ENCODE peak calls at places on chromosome 22, in four cellular contexts. M is Panc1, Y is K562, S is HepG2. O is an unnamed sample.
A peak's percentile ranks its signal among the peaks of the same experiment; 100 is the strongest.

GRCh38 chr22:49207008-49207775 is 620.5 kb downstream of the BRD1 start:
- DNase-seq in M (no peak), Y (no peak), S (no peak), O (no peak)

GRCh38 chr22:37330200-37331033 is 48.1 kb downstream of the CYTH4 start:
- DNase-seq in M (no peak), Y (peak; percentile 80), S (peak; percentile 88), O (peak; percentile 96)

GRCh38 chr22:47620391-47620790 is 857.9 kb downstream of the TBC1D22A start:
- DNase-seq in M (no peak), Y (no peak), S (no peak), O (no peak)

GRCh38 chr22:38177926-38178604 is 3.6 kb downstream of the PLA2G6 start:
- DNase-seq in M (peak; percentile 82), Y (no peak), S (peak; percentile 94), O (peak; percentile 82)

GRCh38 chr22:47173535-47174021 is 411.1 kb downstream of the TBC1D22A start:
- DNase-seq in M (no peak), Y (no peak), S (no peak), O (no peak)

GRCh38 chr22:50260801-50261614 is 475 bp downstream of the MAPK12 start:
- DNase-seq in M (no peak), Y (peak; percentile 64), S (no peak), O (no peak)

GRCh38 chr22:42536166-42536565 is 16.6 kb upstream of the RRP7A start:
- DNase-seq in M (no peak), Y (no peak), S (peak; percentile 53), O (no peak)

GRCh38 chr22:30178180-30179126 is 68.1 kb downstream of the LIF start:
- DNase-seq in M (no peak), Y (no peak), S (no peak), O (peak; percentile 18)

GRCh38 chr22:41048791-41049717 is 43.3 kb upstream of the EP300 start:
- DNase-seq in M (no peak), Y (peak; percentile 29), S (peak; percentile 61), O (no peak)

GRCh38 chr22:36928181-36928580 is 14.8 kb downstream of the CSF2RB start:
- DNase-seq in M (no peak), Y (no peak), S (no peak), O (no peak)

GRCh38 chr22:27752771-27753170 is 48.8 kb downstream of the MN1 start:
- DNase-seq in M (no peak), Y (no peak), S (no peak), O (no peak)

DNA sequence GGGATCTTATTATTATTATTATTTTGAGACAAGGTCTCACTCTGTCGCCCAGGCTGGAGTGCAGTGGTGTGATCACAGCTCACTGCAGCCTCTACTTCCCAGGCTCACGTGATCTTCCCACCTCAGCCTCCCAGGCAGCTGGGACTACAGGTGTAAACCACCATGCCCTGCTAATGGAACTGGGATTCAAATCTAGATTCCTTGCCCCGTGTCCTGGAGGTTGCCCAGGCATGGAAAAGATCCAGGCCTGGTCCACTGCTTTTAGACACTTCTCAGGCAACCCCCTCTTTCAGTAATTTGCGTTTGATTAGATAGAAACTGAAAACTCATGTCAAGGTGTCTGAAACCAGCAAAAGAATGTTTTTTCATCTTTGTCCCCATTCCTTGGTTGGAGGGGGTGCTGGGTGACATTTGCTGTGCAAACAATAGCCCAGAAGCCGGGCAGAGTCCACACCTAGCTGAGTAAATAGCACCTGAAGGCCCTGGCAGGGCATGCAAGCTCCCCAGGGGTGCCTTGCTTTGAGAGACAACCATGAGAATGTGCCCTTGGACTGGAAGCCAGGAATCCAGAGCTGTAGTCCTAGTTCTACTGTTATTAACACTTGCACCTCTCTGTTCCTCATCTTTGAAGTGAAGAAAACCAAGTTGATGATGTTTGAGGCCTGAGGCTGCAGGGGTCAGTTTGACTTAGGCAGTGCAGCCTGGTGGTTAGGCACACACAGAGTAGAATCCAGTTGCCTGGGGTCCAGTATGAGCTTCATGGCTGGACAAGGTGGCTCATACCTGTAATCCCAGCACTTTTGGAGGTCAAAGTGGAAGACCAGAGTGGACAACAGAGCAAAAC is 19.1 kb upstream of the XBP1 start:
- DNase-seq in M (no peak), Y (no peak), S (peak; percentile 91), O (no peak)
- TF ChIP-seq TCF7L2 in M (no peak), Y (no peak), S (no peak), O (no peak)

GRCh38 chr22:39818050-39818449 is 75.5 kb downstream of the ENTHD1 start:
- DNase-seq in M (no peak), Y (no peak), S (no peak), O (no peak)

GRCh38 chr22:39815882-39816395 is 77.6 kb downstream of the ENTHD1 start:
- DNase-seq in M (no peak), Y (no peak), S (no peak), O (no peak)

GRCh38 chr22:39809772-39810557 is 83.6 kb downstream of the ENTHD1 start:
- DNase-seq in M (no peak), Y (no peak), S (no peak), O (no peak)

GRCh38 chr22:39819429-39819828 is 74.1 kb downstream of the ENTHD1 start:
- DNase-seq in M (no peak), Y (no peak), S (no peak), O (no peak)

GRCh38 chr22:39814899-39815298 is 78.7 kb downstream of the ENTHD1 start:
- DNase-seq in M (no peak), Y (no peak), S (no peak), O (no peak)
- TF ChIP-seq TCF7L2 in M (no peak), Y (no peak), S (no peak), O (no peak)

GRCh38 chr22:25881353-25881752 is 139.4 kb downstream of the MYO18B start:
- DNase-seq in M (no peak), Y (no peak), S (no peak), O (no peak)

GRCh38 chr22:25884121-25884520 is 142.1 kb downstream of the MYO18B start:
- DNase-seq in M (no peak), Y (no peak), S (no peak), O (no peak)

GRCh38 chr22:25878933-25879332 is 136.9 kb downstream of the MYO18B start:
- DNase-seq in M (no peak), Y (no peak), S (no peak), O (no peak)

GRCh38 chr22:25882366-25882765 is 140.4 kb downstream of the MYO18B start:
- DNase-seq in M (no peak), Y (no peak), S (no peak), O (no peak)

DNA sequence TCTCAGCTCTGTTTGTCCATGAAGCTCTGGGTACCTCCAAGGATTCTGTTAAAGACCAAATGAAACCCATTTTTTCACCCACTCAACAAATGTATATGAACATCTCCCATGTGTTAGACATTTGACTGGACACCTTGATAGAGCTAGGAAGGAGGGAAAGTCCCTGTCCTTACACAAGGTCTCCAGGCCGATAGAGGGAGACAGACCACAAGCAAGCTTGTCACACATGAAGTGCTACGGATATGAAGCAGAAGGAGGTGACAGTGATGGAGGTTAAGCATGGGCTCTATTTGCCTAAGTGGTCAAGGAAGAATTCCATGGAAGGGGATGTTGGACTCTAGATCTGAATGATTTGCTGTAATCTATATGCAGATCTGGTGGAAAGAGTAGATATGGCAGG is 138.5 kb downstream of the MYO18B start:
- DNase-seq in M (no peak), Y (no peak), S (peak; percentile 21), O (no peak)
- TF ChIP-seq TCF7L2 in M (no peak), Y (no peak), S (no peak), O (no peak)

GRCh38 chr22:31925056-31925455 is 19.3 kb upstream of the YWHAH start:
- DNase-seq in M (no peak), Y (no peak), S (no peak), O (no peak)

GRCh38 chr22:31927562-31927961 is 16.8 kb upstream of the YWHAH start:
- DNase-seq in M (no peak), Y (no peak), S (no peak), O (no peak)

GRCh38 chr22:31926086-31926485 is 18.2 kb upstream of the YWHAH start:
- DNase-seq in M (no peak), Y (no peak), S (no peak), O (no peak)

GRCh38 chr22:31929126-31929928 is 15.0 kb upstream of the YWHAH start:
- DNase-seq in M (no peak), Y (peak; percentile 37), S (no peak), O (no peak)

GRCh38 chr22:31926969-31927368 is 17.4 kb upstream of the YWHAH start:
- DNase-seq in M (no peak), Y (peak; percentile 81), S (no peak), O (no peak)
- TF ChIP-seq TCF7L2 in M (no peak), Y (no peak), S (no peak), O (no peak)

GRCh38 chr22:39498368-39498767 is 3.7 kb upstream of the MIEF1 start:
- DNase-seq in M (no peak), Y (no peak), S (no peak), O (no peak)
- TF ChIP-seq TCF7L2 in M (no peak), Y (no peak), S (no peak), O (no peak)

GRCh38 chr22:23113067-23113846 is 28.5 kb downstream of the RSPH14 start:
- DNase-seq in M (no peak), Y (peak; percentile 52), S (no peak), O (no peak)
- TF ChIP-seq TCF7L2 in M (no peak), Y (no peak), S (no peak), O (no peak)

GRCh38 chr22:19707347-19708322 is 6.7 kb upstream of the SEPTIN5 start:
- DNase-seq in M (no peak), Y (no peak), S (no peak), O (no peak)

GRCh38 chr22:19710020-19710768 is 4.1 kb upstream of the SEPTIN5 start:
- DNase-seq in M (no peak), Y (no peak), S (no peak), O (no peak)

GRCh38 chr22:19710769-19711106 is 3.6 kb upstream of the SEPTIN5 start:
- DNase-seq in M (no peak), Y (no peak), S (no peak), O (no peak)

GRCh38 chr22:19708323-19709011 is 5.8 kb upstream of the SEPTIN5 start:
- DNase-seq in M (no peak), Y (no peak), S (no peak), O (no peak)

GRCh38 chr22:19709063-19709769 is 5.1 kb upstream of the SEPTIN5 start:
- DNase-seq in M (no peak), Y (no peak), S (no peak), O (no peak)
- TF ChIP-seq TCF7L2 in M (no peak), Y (no peak), S (no peak), O (no peak)

DNA sequence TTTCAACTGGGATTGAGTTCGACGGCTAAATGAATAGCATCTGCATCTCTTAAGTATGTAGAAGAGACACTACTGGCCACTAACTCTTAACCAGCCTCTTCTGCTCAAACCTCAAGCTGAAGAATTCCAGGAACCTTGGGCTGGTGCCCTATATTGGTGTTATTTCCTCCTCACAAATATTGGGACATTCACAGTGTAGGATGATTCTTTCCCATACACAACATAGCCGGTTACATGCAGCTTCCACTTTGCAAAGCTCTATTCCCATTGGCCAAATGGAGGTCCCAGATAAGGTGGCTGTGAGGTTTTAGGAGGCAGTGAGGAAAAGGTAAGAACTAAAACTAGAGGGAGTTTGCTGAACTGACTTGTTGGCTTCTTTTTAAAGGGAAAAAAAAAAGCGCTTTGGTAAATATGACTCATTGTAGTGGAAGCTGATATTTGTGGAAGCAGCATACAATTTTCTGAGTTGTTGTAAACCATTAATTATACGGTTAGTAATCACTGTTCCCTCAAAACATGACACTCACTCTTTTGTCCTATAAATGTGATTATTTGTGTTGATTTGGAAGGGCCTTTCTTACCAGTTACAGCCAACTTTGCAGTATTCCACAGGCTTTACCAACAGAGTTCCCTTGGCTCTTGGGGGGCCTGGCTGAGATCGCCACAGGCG is 17.6 kb downstream of the C22orf31 start:
- DNase-seq in M (no peak), Y (no peak), S (no peak), O (no peak)
- TF ChIP-seq TCF7L2 in M (no peak), Y (no peak), S (no peak), O (no peak)